ENCODE peak calls at places on chromosomes 12 and 14, in six cellular contexts. Y is heart left ventricle; A is CD8-positive, alpha-beta T cell; M is nephron progenitor cell; G is mucosa of descending colon; X is AG04449. B is an unnamed sample.

GRCh38 chr12:108119126-108119973 is 9.7 kb upstream of the WSCD2 start:
- DNase-seq in Y (no peak), A (no peak), M (no peak), G (no peak), X (no peak), B (peak; percentile 39)

GRCh38 chr14:97456958-97457357 is 659.8 kb downstream of the VRK1 start:
- DNase-seq in Y (peak; percentile 33), A (no peak), M (no peak), G (no peak), X (no peak), B (peak; percentile 47)

GRCh38 chr14:59320771-59321170 is 132.3 kb downstream of the DAAM1 start:
- DNase-seq in Y (no peak), A (no peak), M (no peak), G (no peak), X (no peak), B (no peak)

GRCh38 chr14:75258079-75258802 is 20.4 kb upstream of the FOS start:
- DNase-seq in Y (no peak), A (no peak), M (no peak), G (no peak), X (no peak), B (peak; percentile 72)

GRCh38 chr14:91897121-91897701 is 29.9 kb upstream of the TC2N start:
- DNase-seq in Y (no peak), A (no peak), M (no peak), G (no peak), X (peak; percentile 16), B (no peak)

GRCh38 chr12:13182881-13183280 is 13.6 kb upstream of the EMP1 start:
- DNase-seq in Y (no peak), A (no peak), M (no peak), G (no peak), X (no peak), B (no peak)

GRCh38 chr12:119025786-119026185 is 44.4 kb downstream of the SRRM4 start:
- DNase-seq in Y (no peak), A (no peak), M (no peak), G (no peak), X (no peak), B (no peak)

GRCh38 chr12:59972941-59973340 is 377.1 kb downstream of the SLC16A7 start:
- DNase-seq in Y (no peak), A (no peak), M (no peak), G (no peak), X (peak; percentile 9), B (no peak)

GRCh38 chr14:76720382-76720813 is 40.9 kb upstream of the VASH1 start:
- DNase-seq in Y (peak; percentile 92), A (no peak), M (peak; percentile 49), G (no peak), X (no peak), B (peak; percentile 22)

GRCh38 chr14:86091811-86092210 is 561.9 kb downstream of the FLRT2 start:
- DNase-seq in Y (no peak), A (no peak), M (no peak), G (no peak), X (no peak), B (no peak)

GRCh38 chr14:58979325-58979724 is 209.1 kb upstream of the DAAM1 start:
- DNase-seq in Y (no peak), A (no peak), M (no peak), G (no peak), X (no peak), B (no peak)

GRCh38 chr14:34583525-34583924 is 44.0 kb upstream of the EAPP start:
- DNase-seq in Y (no peak), A (no peak), M (no peak), G (no peak), X (no peak), B (peak; percentile 9)

GRCh38 chr12:99598785-99599184 is 48.8 kb upstream of the GARIN6 start:
- DNase-seq in Y (no peak), A (no peak), M (no peak), G (no peak), X (no peak), B (no peak)

GRCh38 chr14:99936056-99936455 is 129.2 kb upstream of the EVL start:
- DNase-seq in Y (no peak), A (no peak), M (no peak), G (no peak), X (no peak), B (no peak)

GRCh38 chr14:35441160-35441559 is 36.6 kb upstream of the NFKBIA start:
- DNase-seq in Y (no peak), A (no peak), M (no peak), G (no peak), X (no peak), B (no peak)

GRCh38 chr12:4809013-4809448 is 88.8 kb downstream of the GALNT8 start:
- DNase-seq in Y (no peak), A (no peak), M (peak; percentile 73), G (no peak), X (no peak), B (no peak)

GRCh38 chr14:74547331-74547927 is 53.9 kb downstream of the ISCA2 start:
- DNase-seq in Y (peak; percentile 27), A (no peak), M (peak; percentile 47), G (no peak), X (no peak), B (no peak)

GRCh38 chr14:33617154-33617553 is 333.7 kb downstream of the EGLN3 start:
- DNase-seq in Y (no peak), A (no peak), M (no peak), G (no peak), X (peak; percentile 9), B (no peak)

GRCh38 chr14:100584056-100585031 is 2.9 kb downstream of the BEGAIN start:
- DNase-seq in Y (peak; percentile 40), A (no peak), M (peak; percentile 1), G (peak; percentile 13), X (no peak), B (peak; percentile 20)

GRCh38 chr14:88299865-88300264 is 23.2 kb downstream of the KCNK10 start:
- DNase-seq in Y (no peak), A (no peak), M (no peak), G (no peak), X (no peak), B (no peak)

GRCh38 chr12:123519151-123520001 is 14.1 kb downstream of the RILPL1 start:
- DNase-seq in Y (peak; percentile 75), A (no peak), M (no peak), G (no peak), X (peak; percentile 42), B (no peak)

GRCh38 chr12:93243689-93244513 is 133.8 kb upstream of the NUDT4 start:
- DNase-seq in Y (no peak), A (no peak), M (no peak), G (no peak), X (no peak), B (no peak)

GRCh38 chr14:101072531-101072930 is 169.0 kb upstream of the RTL1 start:
- DNase-seq in Y (no peak), A (no peak), M (peak; percentile 28), G (no peak), X (no peak), B (peak; percentile 37)

GRCh38 chr12:15404485-15404884 is 82.2 kb downstream of the PTPRO start:
- DNase-seq in Y (no peak), A (no peak), M (no peak), G (no peak), X (peak; percentile 21), B (no peak)

GRCh38 chr12:130454296-130454695 is 116.6 kb downstream of the PIWIL1 start:
- DNase-seq in Y (no peak), A (no peak), M (no peak), G (no peak), X (no peak), B (no peak)

GRCh38 chr12:39923364-39923763 is 182.5 kb downstream of the SLC2A13 start:
- DNase-seq in Y (no peak), A (no peak), M (no peak), G (no peak), X (no peak), B (no peak)

GRCh38 chr12:39919790-39920189 is 186.1 kb downstream of the SLC2A13 start:
- DNase-seq in Y (no peak), A (no peak), M (no peak), G (no peak), X (no peak), B (no peak)

GRCh38 chr12:39915249-39915648 is 190.6 kb downstream of the SLC2A13 start:
- DNase-seq in Y (no peak), A (no peak), M (no peak), G (no peak), X (no peak), B (no peak)

GRCh38 chr12:39920647-39921046 is 185.2 kb downstream of the SLC2A13 start:
- DNase-seq in Y (no peak), A (no peak), M (no peak), G (no peak), X (no peak), B (no peak)

GRCh38 chr12:39920222-39920621 is 185.7 kb downstream of the SLC2A13 start:
- DNase-seq in Y (no peak), A (no peak), M (no peak), G (no peak), X (no peak), B (no peak)
- TF ChIP-seq CTCF in Y (no peak), A (no peak), M (no peak), G (no peak), X (no peak), B (no peak)

GRCh38 chr14:106318700-106319099 is 792.3 kb downstream of the TMEM121 start:
- DNase-seq in Y (no peak), A (no peak), M (no peak), G (no peak), X (no peak), B (no peak)
- TF ChIP-seq CTCF in Y (no peak), A (peak; percentile 35), M (no peak), G (no peak), X (no peak), B (no peak)

DNA sequence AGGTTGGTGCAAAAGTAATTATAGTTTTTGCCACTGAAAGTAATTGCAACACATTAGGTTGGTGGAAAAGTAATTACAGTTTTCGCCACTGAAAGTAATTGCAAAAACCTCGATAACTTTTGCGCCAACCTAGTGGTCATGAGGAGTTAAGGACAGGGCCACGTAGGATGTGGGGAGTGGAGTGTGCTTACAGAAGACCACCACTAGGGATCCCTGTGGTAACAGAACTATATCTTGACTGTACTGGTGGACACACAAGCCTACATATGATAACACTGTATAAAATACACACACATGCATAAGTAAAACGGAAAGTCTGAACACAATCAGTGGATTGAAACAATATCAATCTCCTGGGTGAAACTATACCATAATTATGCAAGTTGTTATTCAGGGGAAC is 187.4 kb upstream of the ABCD2 start:
- DNase-seq in Y (no peak), A (no peak), M (no peak), G (no peak), X (no peak), B (no peak)
- TF ChIP-seq CTCF in Y (no peak), A (no peak), M (peak; percentile 43), G (no peak), X (no peak), B (no peak)

GRCh38 chr12:101066489-101066888 is 143.5 kb downstream of the SLC5A8 start:
- DNase-seq in Y (peak; percentile 37), A (no peak), M (no peak), G (no peak), X (no peak), B (no peak)

GRCh38 chr12:101064721-101065120 is 145.3 kb downstream of the SLC5A8 start:
- DNase-seq in Y (no peak), A (no peak), M (no peak), G (no peak), X (no peak), B (no peak)

DNA sequence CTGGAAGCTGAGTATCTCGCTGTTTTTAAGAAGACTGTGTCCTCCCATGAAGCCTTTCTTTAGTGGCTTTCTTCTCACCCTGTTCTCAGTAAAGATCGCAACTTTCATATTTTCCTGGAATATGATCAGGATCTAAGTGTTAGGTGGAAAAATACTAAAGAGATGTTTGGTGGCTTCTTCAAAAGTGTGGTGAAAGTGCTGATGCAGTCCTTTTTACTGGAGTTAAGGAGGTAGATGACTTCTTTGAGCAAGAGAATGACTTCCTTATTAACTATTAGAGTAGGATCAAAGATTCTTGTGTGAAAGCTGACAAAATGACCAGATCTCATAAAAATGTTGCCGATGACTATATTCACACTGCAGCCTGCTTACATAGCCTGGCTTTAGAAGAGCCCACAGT is 141.6 kb downstream of the SLC5A8 start:
- DNase-seq in Y (no peak), A (no peak), M (no peak), G (no peak), X (no peak), B (no peak)
- TF ChIP-seq CTCF in Y (no peak), A (no peak), M (no peak), G (no peak), X (no peak), B (no peak)

B was measured in Peyer's patch.